ENCODE peak calls at places on chromosomes 7 and 10, in seven cellular contexts. A, L, E, C, W, N and G are unnamed samples.

GRCh38 chr10:101217450-101218281 is 11.6 kb downstream of the LBX1 start:
- DNase-seq in W (no peak), C (no peak), L (peak; percentile 44), A (no peak), N (no peak), E (no peak), G (no peak)

GRCh38 chr7:98212532-98213041 is 1.3 kb downstream of the BHLHA15 start:
- DNase-seq in A (no peak), E (no peak), W (no peak), C (no peak), L (no peak), N (no peak), G (no peak)

GRCh38 chr7:105002-105401 is 87.4 kb upstream of the FAM20C start:
- DNase-seq in L (no peak), E (no peak), N (no peak), C (no peak), A (no peak), W (no peak), G (no peak)

GRCh38 chr7:49172639-49173038 is 248.3 kb downstream of the CDC14C start:
- DNase-seq in C (no peak), A (no peak), L (no peak), W (no peak), E (no peak), N (no peak), G (no peak)

GRCh38 chr7:137449016-137449415 is 105.5 kb upstream of the PTN start:
- DNase-seq in C (no peak), N (no peak), A (no peak), L (no peak), E (no peak), W (no peak), G (no peak)

GRCh38 chr7:40297741-40298311 is 163.0 kb downstream of the SUGCT start:
- DNase-seq in C (no peak), E (no peak), A (no peak), W (no peak), N (no peak), L (peak; percentile 45), G (no peak)

GRCh38 chr10:59325116-59325515 is 37.2 kb downstream of the FAM13C start:
- DNase-seq in N (no peak), W (no peak), C (no peak), L (no peak), E (no peak), A (no peak), G (no peak)

GRCh38 chr7:20307119-20307518 is 23.6 kb upstream of the ITGB8 start:
- DNase-seq in C (no peak), W (no peak), A (no peak), E (no peak), N (no peak), L (peak; percentile 83), G (no peak)

GRCh38 chr7:76278540-76278939 is 23.9 kb upstream of the HSPB1 start:
- DNase-seq in E (no peak), N (no peak), L (no peak), W (no peak), A (no peak), C (no peak), G (no peak)

GRCh38 chr10:26909753-26910152 is 49.0 kb upstream of the ABI1 start:
- DNase-seq in L (no peak), E (no peak), N (no peak), C (no peak), W (no peak), A (no peak), G (no peak)

GRCh38 chr10:116197961-116198360 is 75.0 kb downstream of the GFRA1 start:
- DNase-seq in C (no peak), N (no peak), W (no peak), A (no peak), L (no peak), E (no peak), G (no peak)

GRCh38 chr10:66827353-66827752 is 98.5 kb upstream of the LRRTM3 start:
- DNase-seq in L (peak; percentile 83), C (no peak), W (no peak), A (no peak), E (no peak), N (no peak), G (no peak)

GRCh38 chr7:126840869-126841268 is 411.9 kb downstream of the GRM8 start:
- DNase-seq in A (no peak), W (no peak), E (no peak), C (no peak), N (no peak), L (no peak), G (no peak)

GRCh38 chr7:17019106-17019505 is 137.3 kb upstream of the AGR3 start:
- DNase-seq in C (no peak), L (no peak), A (no peak), W (no peak), N (no peak), E (no peak), G (no peak)